ENCODE peak calls at places on chromosomes 12 and 14, in ten cellular contexts. D, Q, J, R, S, M, L, C, V and I are unnamed samples.

GRCh38 chr12:94795520-94795919 is 145.2 kb upstream of the TMCC3 start:
- DNase-seq in D (no peak), M (peak), R (no peak), Q (peak), V (no peak), L (no peak), C (no peak), J (no peak), S (no peak), I (peak)

GRCh38 chr14:74578479-74578878 is 33.6 kb downstream of the LTBP2 start:
- DNase-seq in S (no peak), C (no peak), M (no peak), J (no peak), D (no peak), L (no peak), Q (no peak), V (no peak), R (no peak), I (no peak)

GRCh38 chr12:121858662-121859572 is at the start of gene HPD:
- DNase-seq in Q (peak), J (no peak), S (no peak), M (peak), C (no peak), V (no peak), R (no peak), D (peak), L (peak), I (peak)

GRCh38 chr14:53924754-53925153 is 31.9 kb downstream of the BMP4 start:
- DNase-seq in M (peak), L (no peak), S (no peak), J (no peak), Q (no peak), D (no peak), R (no peak), V (no peak), C (no peak), I (peak)

GRCh38 chr12:1517007-1517406 is 77.4 kb downstream of the FBXL14 start:
- DNase-seq in D (no peak), M (peak), L (no peak), C (no peak), R (no peak), V (no peak), J (no peak), S (no peak), Q (no peak), I (peak)

GRCh38 chr14:101808020-101808641 is 46.6 kb downstream of the PPP2R5C start:
- DNase-seq in D (peak), S (no peak), R (no peak), V (peak), J (no peak), M (peak), C (no peak), Q (peak), L (peak), I (no peak)

GRCh38 chr14:101875041-101875725 is 89.2 kb upstream of the DYNC1H1 start:
- DNase-seq in Q (no peak), S (no peak), L (no peak), M (no peak), C (no peak), D (no peak), R (no peak), J (no peak), V (no peak), I (no peak)

GRCh38 chr12:25988505-25988904 is 30.0 kb downstream of the RASSF8 start:
- DNase-seq in J (no peak), L (no peak), S (no peak), V (no peak), C (no peak), M (no peak), R (no peak), Q (no peak), D (no peak), I (no peak)

GRCh38 chr14:21382886-21383847 is 652 bp downstream of the SUPT16H start:
- DNase-seq in J (no peak), Q (peak), R (peak), C (peak), M (peak), S (peak), D (peak), L (peak), V (peak), I (peak)

GRCh38 chr14:106875503-106875902 is 1349.1 kb downstream of the TMEM121 start:
- DNase-seq in M (no peak), R (no peak), S (no peak), C (peak), J (no peak), V (peak), D (peak), Q (no peak), L (no peak), I (no peak)

GRCh38 chr12:112303004-112303403 is 79.2 kb downstream of the HECTD4 start:
- DNase-seq in S (no peak), C (peak), Q (peak), V (peak), R (peak), D (no peak), M (peak), J (peak), L (no peak), I (peak)

GRCh38 chr12:80099259-80099658 is at the start of gene OTOGL:
- DNase-seq in M (no peak), D (no peak), S (no peak), Q (no peak), V (no peak), J (no peak), C (no peak), L (no peak), R (no peak), I (peak)

GRCh38 chr12:96501908-96502307 is 12.5 kb downstream of the CFAP54 start:
- DNase-seq in J (no peak), L (no peak), D (no peak), C (peak), Q (no peak), R (no peak), V (no peak), S (no peak), M (no peak), I (no peak)

GRCh38 chr12:96502949-96503532 is 13.7 kb downstream of the CFAP54 start:
- DNase-seq in R (no peak), J (no peak), M (no peak), L (no peak), C (no peak), S (no peak), Q (no peak), V (no peak), D (no peak), I (no peak)

GRCh38 chr12:96502477-96502876 is 13.1 kb downstream of the CFAP54 start:
- DNase-seq in Q (no peak), S (no peak), D (no peak), L (no peak), C (peak), J (peak), V (no peak), M (no peak), R (no peak), I (no peak)

GRCh38 chr12:96501139-96501741 is 11.9 kb downstream of the CFAP54 start:
- DNase-seq in D (no peak), S (no peak), J (peak), M (peak), R (no peak), C (peak), Q (peak), V (peak), L (peak), I (peak)

GRCh38 chr12:96500686-96501085 is 11.3 kb downstream of the CFAP54 start:
- DNase-seq in M (peak), D (peak), S (no peak), C (peak), Q (no peak), V (peak), R (no peak), J (no peak), L (no peak), I (peak)
- TF ChIP-seq CTCF in M (peak), D (no peak), S (no peak), C (no peak), Q (peak), V (no peak), R (no peak), J (peak), L (no peak), I (peak)

DNA sequence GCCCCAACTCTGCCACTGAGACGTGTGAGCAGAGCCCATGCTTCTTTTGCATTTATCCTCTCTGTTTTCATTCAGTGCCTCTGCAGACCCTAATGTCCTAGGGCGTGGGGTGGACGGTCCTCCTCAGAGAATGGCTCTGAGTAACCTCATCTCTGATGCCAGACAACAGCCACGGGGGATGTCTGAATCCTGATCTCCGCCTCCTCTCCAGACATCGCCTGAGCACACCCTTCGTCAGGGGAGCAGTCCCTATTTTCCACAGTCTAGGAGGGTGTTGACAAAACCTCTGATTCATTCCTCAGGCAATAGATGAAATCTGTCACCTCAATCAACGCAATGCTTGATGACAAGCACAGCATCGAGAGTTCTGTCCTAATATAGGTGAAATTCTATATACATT is 109.2 kb upstream of the DYRK2 start:
- DNase-seq in L (no peak), S (no peak), D (no peak), J (no peak), V (no peak), M (no peak), C (no peak), Q (no peak), R (no peak), I (no peak)
- TF ChIP-seq CTCF in L (no peak), S (no peak), D (no peak), J (no peak), V (no peak), M (no peak), C (no peak), Q (no peak), R (no peak), I (no peak)

GRCh38 chr14:69652942-69653680 is 41.7 kb downstream of the SUSD6 start:
- DNase-seq in M (no peak), R (no peak), Q (no peak), V (no peak), J (no peak), L (no peak), D (no peak), S (no peak), C (peak), I (no peak)
- TF ChIP-seq CTCF in M (no peak), R (no peak), Q (no peak), V (no peak), J (no peak), L (no peak), D (no peak), S (no peak), C (no peak), I (no peak)

DNA sequence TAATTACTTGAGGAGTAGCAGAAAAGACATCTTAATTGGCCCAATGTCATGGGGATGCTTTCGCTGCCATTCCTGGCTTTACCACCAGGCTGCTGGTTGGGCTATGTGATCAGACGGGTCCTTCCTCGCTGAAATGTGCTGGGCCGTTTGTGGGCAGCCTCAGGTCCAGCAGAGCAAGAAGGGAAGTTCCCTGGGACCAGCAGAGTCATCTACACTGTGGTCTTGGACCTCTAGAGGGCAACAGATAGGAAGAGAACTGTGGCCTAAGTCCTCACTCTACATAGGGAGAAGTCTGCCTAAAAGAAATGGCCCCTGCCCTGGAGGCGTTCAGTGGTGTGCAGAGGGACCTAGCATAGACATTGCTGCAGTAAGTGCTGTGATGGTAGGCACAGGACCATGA is 10.9 kb downstream of the EVL start:
- DNase-seq in C (peak), M (peak), R (peak), Q (no peak), S (no peak), V (no peak), J (no peak), L (no peak), D (no peak), I (no peak)
- TF ChIP-seq CTCF in C (peak), M (peak), R (no peak), Q (peak), S (no peak), V (no peak), J (peak), L (no peak), D (no peak), I (peak)

DNA sequence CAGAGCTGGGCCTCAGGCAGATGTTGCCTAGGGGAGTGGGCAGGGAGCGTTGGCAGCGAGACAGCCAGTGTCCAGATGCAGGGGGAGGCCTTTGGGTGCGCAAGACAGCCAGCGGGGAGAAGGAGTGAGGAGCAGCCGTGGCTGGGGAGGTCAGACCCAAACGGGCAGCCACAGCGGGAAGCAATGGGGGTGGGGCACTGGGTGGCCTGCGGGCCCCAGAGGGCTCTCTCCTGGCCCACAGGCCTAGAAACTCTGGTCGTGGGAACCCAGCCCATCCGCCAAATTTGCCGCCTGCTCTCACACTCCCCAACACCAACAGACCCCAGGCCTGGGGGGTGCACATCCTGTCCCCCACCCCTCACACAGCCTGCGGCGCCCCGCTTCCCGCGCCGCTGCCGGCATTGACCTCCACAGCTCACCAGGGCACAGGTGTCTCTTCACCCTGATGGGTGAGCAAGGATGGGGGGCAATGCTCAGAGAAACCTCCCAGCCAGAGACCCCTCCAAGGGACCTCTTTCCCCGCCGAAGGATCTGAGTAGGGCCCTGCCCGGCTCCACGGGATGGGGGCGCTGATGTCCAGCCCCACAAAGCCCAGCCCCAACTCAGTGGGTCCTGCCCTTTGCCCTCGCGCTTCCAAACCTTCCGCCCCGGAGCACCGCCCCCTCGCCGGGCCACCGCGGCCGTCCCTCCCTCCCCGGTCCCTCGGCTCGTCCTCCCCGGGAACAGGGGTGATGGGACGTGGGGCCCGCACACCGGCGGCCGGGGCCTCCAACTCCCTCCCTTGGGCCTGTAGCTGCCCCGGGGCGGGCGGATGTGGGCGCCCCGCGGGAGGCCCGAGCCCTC is 781 bp downstream of the HDAC7 start:
- DNase-seq in R (peak), C (peak), J (no peak), S (peak), V (peak), D (peak), L (peak), Q (peak), M (peak), I (no peak)
- TF ChIP-seq CTCF in R (peak), C (peak), J (peak), S (peak), V (no peak), D (peak), L (no peak), Q (peak), M (peak), I (peak)

DNA sequence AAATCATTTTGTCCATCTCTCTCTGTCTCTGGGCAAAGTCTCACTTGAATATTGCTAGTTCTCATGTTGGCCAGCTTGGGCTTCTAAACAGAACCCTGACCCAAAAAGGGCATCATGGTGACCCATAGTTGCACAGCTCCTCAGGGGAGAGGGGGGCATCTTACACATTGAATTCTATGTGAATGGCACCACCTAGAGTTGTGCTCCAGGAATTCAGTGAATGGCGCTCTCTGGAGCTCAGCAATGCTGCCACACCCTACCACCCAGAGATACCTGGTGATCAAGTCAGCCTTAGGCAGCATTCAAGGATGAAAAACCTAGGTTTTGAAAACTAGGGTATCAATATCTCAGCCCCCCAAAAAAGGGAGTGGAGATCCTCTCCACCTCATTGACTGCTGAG is 50.6 kb downstream of the SMUG1 start:
- DNase-seq in R (no peak), C (peak), D (no peak), J (no peak), M (no peak), Q (no peak), L (no peak), V (no peak), S (no peak), I (no peak)
- TF ChIP-seq CTCF in R (no peak), C (no peak), D (no peak), J (peak), M (no peak), Q (no peak), L (no peak), V (no peak), S (peak), I (peak)

DNA sequence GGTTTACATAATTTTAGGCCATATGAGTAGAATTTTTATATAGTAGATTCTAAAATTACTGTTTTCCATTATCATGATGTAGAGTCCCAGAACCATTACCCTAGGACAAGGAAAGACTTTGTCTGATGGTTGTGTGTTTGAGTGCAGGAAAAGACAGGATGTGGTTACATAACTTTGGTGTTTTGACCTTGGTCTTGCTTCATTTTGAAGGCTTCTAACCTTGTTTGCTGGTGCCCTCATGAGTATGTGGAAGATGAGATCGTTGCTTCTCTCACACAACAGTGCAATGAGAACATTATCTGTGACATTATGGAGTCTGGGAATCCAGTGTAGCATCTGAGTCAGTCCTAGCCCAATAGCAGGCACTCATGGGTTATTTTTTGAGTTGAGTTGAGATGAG is 106.2 kb downstream of the IGF1 start:
- DNase-seq in S (no peak), M (peak), C (no peak), L (no peak), Q (no peak), R (no peak), V (no peak), J (no peak), D (no peak), I (no peak)
- TF ChIP-seq CTCF in S (no peak), M (no peak), C (no peak), L (no peak), Q (no peak), R (no peak), V (no peak), J (no peak), D (no peak), I (no peak)